ENCODE peak calls at places on chromosome 14, in four cellular contexts. X, F, O and U are unnamed samples. For H3K79me2 and H3K27me3, the result is how much of the 10 kb centered on the place peaks cover.

GRCh38 chr14:103808403-103809001 is 38.9 kb downstream of the PPP1R13B start:
- DNase-seq in O (peak), F (peak), X (peak), U (peak)

GRCh38 chr14:81435578-81436295 is 35.6 kb upstream of the STON2 start:
- DNase-seq in F (peak), X (peak), O (peak), U (no peak)

GRCh38 chr14:97771340-97772045 is 974.3 kb downstream of the VRK1 start:
- DNase-seq in X (no peak), O (no peak), F (no peak), U (no peak)

GRCh38 chr14:63394856-63395255 is 76.1 kb upstream of the GPHB5 start:
- DNase-seq in O (peak), X (no peak), F (no peak), U (no peak)

GRCh38 chr14:30005114-30005698 is 77.6 kb upstream of the PRKD1 start:
- DNase-seq in X (peak), F (peak), O (peak), U (no peak)

GRCh38 chr14:103820908-103821307 is 26.5 kb downstream of the PPP1R13B start:
- DNase-seq in O (no peak), F (no peak), X (no peak), U (no peak)

GRCh38 chr14:106414464-106414863 is 888.1 kb downstream of the TMEM121 start:
- DNase-seq in F (no peak), O (no peak), X (no peak), U (no peak)

GRCh38 chr14:61416587-61416986 is 95.2 kb downstream of the PRKCH start:
- DNase-seq in F (no peak), X (no peak), O (no peak), U (peak)

GRCh38 chr14:59481407-59482119 is 2.6 kb downstream of the L3HYPDH start:
- DNase-seq in X (peak), O (peak), F (no peak), U (no peak)

GRCh38 chr14:35341454-35342159 is 49.4 kb downstream of the PSMA6 start:
- DNase-seq in O (peak), F (peak), X (peak), U (peak)

GRCh38 chr14:72610096-72610830 is 283.6 kb downstream of the DPF3 start:
- DNase-seq in X (no peak), F (no peak), O (no peak), U (no peak)

GRCh38 chr14:67704484-67705089 is 2.9 kb downstream of the RDH12 start:
- DNase-seq in F (peak), X (peak), O (peak), U (peak)

GRCh38 chr14:74204481-74204880 is 34.8 kb upstream of the VSX2 start:
- DNase-seq in X (no peak), F (peak), O (no peak), U (no peak)

GRCh38 chr14:101072531-101072930 is 169.0 kb upstream of the RTL1 start:
- DNase-seq in O (no peak), X (peak), F (no peak), U (peak)

GRCh38 chr14:62796431-62796830 is 248.8 kb downstream of the KCNH5 start:
- DNase-seq in X (no peak), O (no peak), F (no peak), U (no peak)

GRCh38 chr14:70726651-70727375 is 82.5 kb downstream of the MAP3K9 start:
- DNase-seq in O (no peak), F (no peak), X (no peak), U (no peak)

GRCh38 chr14:74508292-74508731 is 14.7 kb downstream of the ISCA2 start:
- DNase-seq in O (peak), X (no peak), F (peak), U (no peak)

GRCh38 chr14:70754989-70755388 is 54.3 kb downstream of the MAP3K9 start:
- DNase-seq in O (peak), X (no peak), F (no peak), U (no peak)

GRCh38 chr14:70663707-70664179 is 22.0 kb downstream of the TTC9 start:
- DNase-seq in X (peak), O (peak), F (no peak), U (no peak)

GRCh38 chr14:45112886-45113772 is 21.2 kb downstream of the FKBP3 start:
- DNase-seq in X (peak), F (no peak), O (peak), U (no peak)

GRCh38 chr14:82394916-82395315 is 861.3 kb upstream of the SEL1L start:
- DNase-seq in F (no peak), X (no peak), O (no peak), U (no peak)

GRCh38 chr14:47435331-47435965 is 240.0 kb downstream of the MDGA2 start:
- DNase-seq in X (no peak), F (no peak), O (no peak), U (no peak)

GRCh38 chr14:22266141-22266442 is 322.9 kb downstream of the DAD1 start:
- DNase-seq in X (no peak), F (no peak), O (no peak), U (no peak)

GRCh38 chr14:76022991-76023390 is 37.4 kb downstream of the IFT43 start:
- DNase-seq in O (no peak), F (no peak), X (no peak), U (no peak)

GRCh38 chr14:59028476-59029202 is 159.8 kb upstream of the DAAM1 start:
- DNase-seq in F (peak), O (peak), X (peak), U (peak)

GRCh38 chr14:68359862-68360552 is 432.9 kb downstream of the ZFP36L1 start:
- DNase-seq in X (peak), O (peak), F (no peak), U (no peak)

GRCh38 chr14:93765032-93765626 is 23.2 kb downstream of the PRIMA1 start:
- DNase-seq in F (peak), O (no peak), X (no peak), U (no peak)

DNA sequence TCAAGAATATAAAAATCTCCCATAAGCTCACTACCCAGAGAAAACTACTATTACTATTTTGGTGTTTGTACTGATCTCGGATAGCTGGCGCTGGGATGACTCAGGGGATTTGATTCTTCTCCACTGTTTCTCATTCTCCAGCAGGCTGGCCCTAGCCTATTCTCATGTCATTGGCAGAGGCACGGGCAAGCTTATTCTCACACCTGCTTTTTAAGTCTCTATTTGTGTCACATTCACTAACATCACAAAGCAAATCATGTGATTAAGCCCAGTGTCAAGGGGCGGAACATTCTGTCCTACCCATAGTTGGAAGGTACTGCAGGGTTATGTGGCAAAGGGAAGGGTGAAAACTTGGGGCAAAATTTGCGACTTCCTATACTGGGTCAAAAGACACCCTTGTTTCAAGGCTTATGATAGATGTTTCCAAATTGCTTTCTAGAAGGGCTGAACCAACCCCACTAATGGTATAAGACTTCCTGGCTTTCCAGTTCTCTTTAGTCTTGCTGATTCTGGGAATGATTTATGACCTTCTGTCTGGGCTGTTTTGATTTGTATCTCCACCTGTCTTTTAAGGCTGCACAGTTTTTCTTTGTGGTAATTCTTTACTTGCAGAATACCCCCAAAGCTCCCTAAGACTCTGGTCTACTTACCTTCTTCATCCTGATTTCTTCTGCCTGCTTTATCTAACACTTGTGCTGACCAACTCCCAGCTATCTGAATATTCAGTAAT is 406.4 kb downstream of the NRXN3 start:
- DNase-seq in X (no peak), F (no peak), O (peak), U (no peak)
- H3K79me2 ChIP-seq in X (under half), F (under half), O (under half), U (under half)

GRCh38 chr14:69479696-69480095 is 4.8 kb upstream of the PLEKHD1 start:
- DNase-seq in X (no peak), O (no peak), F (no peak), U (no peak)
- H3K27me3 ChIP-seq in X (under half), O (under half), F (half or more), U (under half)

GRCh38 chr14:24145700-24146621 is at the start of gene PSME2:
- DNase-seq in X (no peak), F (no peak), O (peak), U (no peak)
- H3K79me2 ChIP-seq in X (under half), F (under half), O (half or more), U (half or more)

DNA sequence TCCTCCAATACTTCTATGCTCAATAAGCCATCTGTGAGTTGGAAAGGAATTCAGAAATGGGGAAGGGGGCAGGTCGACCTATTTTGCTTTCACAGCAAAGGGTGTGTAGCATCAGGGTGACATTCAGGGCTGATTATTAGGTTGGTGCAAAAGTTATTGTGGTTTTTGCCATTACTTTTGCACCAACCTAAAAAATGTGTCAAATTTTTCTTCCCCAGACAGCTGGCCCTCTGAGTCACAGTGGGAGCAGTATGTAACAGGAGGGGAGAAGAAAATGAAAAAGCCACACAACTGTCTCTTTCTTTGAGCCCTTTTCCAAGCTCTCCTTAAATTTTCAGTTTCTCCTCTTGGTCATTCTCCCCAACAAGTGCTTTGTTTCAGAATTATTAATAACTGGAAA is 47.1 kb upstream of the GZMB start:
- DNase-seq in F (no peak), X (no peak), O (no peak), U (no peak)
- H3K27me3 ChIP-seq in F (under half), X (under half), O (under half), U (under half)

DNA sequence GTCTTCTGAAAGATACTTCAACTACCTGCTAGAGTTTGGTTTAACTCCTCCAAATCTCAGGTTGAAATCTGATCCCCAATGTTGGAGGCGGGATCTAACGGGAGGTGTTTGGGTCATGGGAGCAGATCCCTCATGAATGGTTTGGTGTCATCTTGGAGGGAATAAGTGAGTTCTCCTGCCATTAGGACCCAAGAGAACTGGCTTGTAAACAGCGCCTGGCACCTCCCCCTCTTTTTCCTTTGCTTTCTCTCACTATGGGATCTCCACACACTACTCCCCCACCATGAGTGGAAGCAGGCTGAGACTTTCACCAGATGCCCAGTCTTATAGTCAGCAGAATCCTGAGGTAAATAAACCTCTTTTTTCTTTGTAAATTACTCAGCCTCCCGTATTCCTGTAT is 2.5 kb downstream of the CNIH1 start:
- DNase-seq in X (no peak), F (no peak), O (no peak), U (no peak)
- H3K79me2 ChIP-seq in X (half or more), F (half or more), O (half or more), U (half or more)

GRCh38 chr14:28754209-28754985 is 12.2 kb upstream of the FOXG1 start:
- DNase-seq in F (peak), O (peak), X (peak), U (peak)
- H3K27me3 ChIP-seq in F (half or more), O (half or more), X (under half), U (under half)

GRCh38 chr14:89371600-89371999 is 45.4 kb downstream of the FOXN3 start:
- DNase-seq in F (no peak), X (no peak), O (no peak), U (no peak)
- H3K79me2 ChIP-seq in F (half or more), X (under half), O (half or more), U (half or more)

GRCh38 chr14:23571701-23572523 is 4.3 kb upstream of the AP1G2 start:
- DNase-seq in X (no peak), O (no peak), F (no peak), U (no peak)

GRCh38 chr14:23572841-23573240 is 5.2 kb upstream of the AP1G2 start:
- DNase-seq in F (no peak), O (no peak), X (no peak), U (no peak)

GRCh38 chr14:23569443-23570151 is 2.0 kb upstream of the AP1G2 start:
- DNase-seq in O (peak), F (peak), X (no peak), U (no peak)

GRCh38 chr14:23572524-23572828 is 4.9 kb upstream of the AP1G2 start:
- DNase-seq in F (no peak), X (no peak), O (no peak), U (no peak)

GRCh38 chr14:23570806-23571483 is 3.4 kb upstream of the AP1G2 start:
- DNase-seq in O (no peak), X (no peak), F (no peak), U (no peak)
- H3K27me3 ChIP-seq in O (under half), X (under half), F (under half), U (under half)